ENCODE peak calls at places on chromosomes 16 and 17, in eight cellular contexts. E is activated naive CD4-positive, alpha-beta T cell treated with Interleukin-2 at 50 U/mL for 16 hours; N is small intestine; M is heart right ventricle; L is GM04503; A is NCI-H446 treated with DMSO at 0.1 percent for 48 hours; W is type B pancreatic cell; Z is activated CD8-positive, alpha-beta T cell treated with anti-CD3 and anti-CD28 coated beads, Interleukin-2, amount 10 ng/mL, durations not matched to agents 7 days and 5 days. G is an unnamed sample.

GRCh38 chr16:4176794-4177438 is 60.7 kb upstream of the ADCY9 start:
- DNase-seq in M (no peak), Z (no peak), E (peak), L (no peak), W (no peak), A (no peak), N (peak), G (peak)

GRCh38 chr17:14427914-14428639 is 127.2 kb downstream of the HS3ST3B1 start:
- DNase-seq in M (no peak), W (no peak), L (no peak), A (no peak), N (peak), E (peak), Z (peak), G (no peak)

GRCh38 chr16:57185446-57185944 is 344 bp downstream of the PSME3IP1 start:
- DNase-seq in L (no peak), N (peak), A (no peak), W (no peak), E (no peak), M (peak), Z (no peak), G (peak)

GRCh38 chr17:78826836-78827509 is 13.6 kb downstream of the USP36 start:
- DNase-seq in M (peak), W (no peak), N (no peak), Z (no peak), A (no peak), L (no peak), E (no peak), G (no peak)

GRCh38 chr17:28159004-28159403 is 116.5 kb downstream of the NLK start:
- DNase-seq in L (no peak), E (no peak), A (no peak), Z (no peak), W (no peak), N (no peak), M (no peak), G (no peak)

GRCh38 chr16:50683689-50684374 is 2.7 kb upstream of the SNX20 start:
- DNase-seq in M (no peak), A (no peak), Z (peak), L (no peak), E (peak), N (peak), W (no peak), G (no peak)

GRCh38 chr16:49474741-49475140 is 101.1 kb downstream of the C16orf78 start:
- DNase-seq in Z (no peak), L (no peak), A (no peak), W (no peak), M (no peak), E (no peak), N (no peak), G (no peak)

GRCh38 chr16:49952386-49952785 is 72.6 kb upstream of the CNEP1R1 start:
- DNase-seq in E (no peak), N (no peak), M (no peak), Z (no peak), W (no peak), L (no peak), A (no peak), G (no peak)

GRCh38 chr17:15260376-15261062 is 4.6 kb downstream of the PMP22 start:
- DNase-seq in N (peak), E (peak), Z (peak), W (peak), L (no peak), A (no peak), M (peak), G (peak)

GRCh38 chr17:77631307-77631706 is 327.2 kb upstream of the TNRC6C start:
- DNase-seq in N (no peak), Z (no peak), E (no peak), W (no peak), A (no peak), L (no peak), M (no peak), G (no peak)

GRCh38 chr17:42178817-42179216 is 2.1 kb downstream of the KCNH4 start:
- DNase-seq in N (no peak), M (no peak), Z (no peak), W (no peak), E (peak), A (no peak), L (no peak), G (no peak)

GRCh38 chr16:3816326-3816725 is 64.2 kb downstream of the CREBBP start:
- DNase-seq in N (no peak), Z (no peak), A (no peak), E (no peak), W (no peak), M (no peak), L (no peak), G (no peak)

GRCh38 chr17:49001671-49002070 is 4.5 kb downstream of the IGF2BP1 start:
- DNase-seq in E (no peak), Z (no peak), W (no peak), A (no peak), M (no peak), L (no peak), N (no peak), G (no peak)

GRCh38 chr17:41692722-41693521 is 4.2 kb downstream of the EIF1 start:
- DNase-seq in E (no peak), Z (no peak), N (no peak), W (no peak), M (no peak), A (no peak), L (no peak), G (peak)

GRCh38 chr16:89280546-89281188 is 63.2 kb downstream of the ZNF778 start:
- DNase-seq in N (no peak), A (no peak), E (no peak), L (no peak), M (no peak), Z (no peak), W (no peak), G (no peak)

GRCh38 chr17:82592289-82592683 is 56.0 kb downstream of the WDR45B start:
- DNase-seq in A (no peak), Z (no peak), W (no peak), N (peak), E (no peak), M (no peak), L (no peak), G (peak)

GRCh38 chr16:88744839-88745521 is 38.7 kb downstream of the CTU2 start:
- DNase-seq in A (no peak), W (no peak), M (no peak), L (no peak), N (no peak), Z (no peak), E (no peak), G (no peak)

GRCh38 chr16:84885024-84885910 is 65.5 kb downstream of the CRISPLD2 start:
- DNase-seq in A (no peak), W (no peak), Z (no peak), E (no peak), L (no peak), N (no peak), M (no peak), G (no peak)

GRCh38 chr16:84459941-84460405 is 44.5 kb downstream of the MEAK7 start:
- DNase-seq in N (no peak), M (no peak), L (no peak), W (peak), A (no peak), Z (no peak), E (no peak), G (no peak)

G was measured in AG10803.